ENCODE peak calls at places on chromosome 13, in eight cellular contexts. W, T, D, H, K, A, R and X are unnamed samples.

GRCh38 chr13:50208826-50209335 is 193.6 kb downstream of the KCNRG start:
- DNase-seq in W (peak; percentile 53), T (peak; percentile 42), D (peak; percentile 5), H (peak; percentile 56), K (peak; percentile 24), A (peak; percentile 98), R (peak; percentile 24), X (peak; percentile 21)

GRCh38 chr13:50708461-50708860 is 135.0 kb downstream of the DLEU7 start:
- DNase-seq in W (no peak), T (no peak), D (no peak), H (no peak), K (no peak), A (no peak), R (no peak), X (no peak)

GRCh38 chr13:73945871-73946270 is 188.3 kb downstream of the KLF12 start:
- DNase-seq in W (no peak), T (peak; percentile 71), D (no peak), H (no peak), K (no peak), A (no peak), R (no peak), X (no peak)

GRCh38 chr13:94175076-94175475 is 304.4 kb downstream of the DCT start:
- DNase-seq in W (no peak), T (no peak), D (no peak), H (no peak), K (no peak), A (no peak), R (no peak), X (no peak)

GRCh38 chr13:34003712-34004111 is 185.8 kb downstream of the RFC3 start:
- DNase-seq in W (no peak), T (no peak), D (no peak), H (no peak), K (no peak), A (no peak), R (no peak), X (no peak)

GRCh38 chr13:99655351-99656091 is 154.2 kb downstream of the TM9SF2 start:
- DNase-seq in W (peak; percentile 84), T (peak; percentile 45), D (no peak), H (peak; percentile 85), K (no peak), A (peak; percentile 78), R (peak; percentile 14), X (no peak)

GRCh38 chr13:54574791-54575190 is 1546.2 kb downstream of the OLFM4 start:
- DNase-seq in W (no peak), T (no peak), D (no peak), H (peak; percentile 23), K (no peak), A (no peak), R (no peak), X (no peak)

GRCh38 chr13:96769874-96770273 is 224.4 kb downstream of the OXGR1 start:
- DNase-seq in W (no peak), T (no peak), D (no peak), H (no peak), K (no peak), A (no peak), R (no peak), X (no peak)

GRCh38 chr13:73168226-73168992 is 109.6 kb downstream of the KLF5 start:
- DNase-seq in W (no peak), T (no peak), D (no peak), H (no peak), K (no peak), A (peak; percentile 12), R (no peak), X (no peak)

GRCh38 chr13:59671853-59672252 is 491.9 kb downstream of the DIAPH3 start:
- DNase-seq in W (no peak), T (no peak), D (no peak), H (no peak), K (no peak), A (no peak), R (no peak), X (no peak)

GRCh38 chr13:92842145-92842544 is 384.5 kb upstream of the GPC6 start:
- DNase-seq in W (no peak), T (no peak), D (no peak), H (no peak), K (no peak), A (peak; percentile 89), R (no peak), X (no peak)

GRCh38 chr13:102460806-102461205 is 59.0 kb upstream of the FGF14 start:
- DNase-seq in W (no peak), T (no peak), D (no peak), H (no peak), K (no peak), A (no peak), R (no peak), X (no peak)

GRCh38 chr13:44117351-44117750 is 237.6 kb downstream of the LACC1 start:
- DNase-seq in W (no peak), T (no peak), D (no peak), H (peak; percentile 21), K (no peak), A (no peak), R (no peak), X (no peak)

GRCh38 chr13:80654638-80655249 is 313.8 kb upstream of the SPRY2 start:
- DNase-seq in W (no peak), T (no peak), D (peak; percentile 6), H (no peak), K (no peak), A (no peak), R (no peak), X (no peak)

GRCh38 chr13:112721198-112722104 is 31.6 kb downstream of the ATP11A start:
- DNase-seq in W (peak; percentile 42), T (no peak), D (no peak), H (no peak), K (no peak), A (no peak), R (no peak), X (no peak)

GRCh38 chr13:49567501-49567900 is 17.9 kb downstream of the RCBTB1 start:
- DNase-seq in W (no peak), T (no peak), D (no peak), H (no peak), K (no peak), A (no peak), R (no peak), X (no peak)

DNA sequence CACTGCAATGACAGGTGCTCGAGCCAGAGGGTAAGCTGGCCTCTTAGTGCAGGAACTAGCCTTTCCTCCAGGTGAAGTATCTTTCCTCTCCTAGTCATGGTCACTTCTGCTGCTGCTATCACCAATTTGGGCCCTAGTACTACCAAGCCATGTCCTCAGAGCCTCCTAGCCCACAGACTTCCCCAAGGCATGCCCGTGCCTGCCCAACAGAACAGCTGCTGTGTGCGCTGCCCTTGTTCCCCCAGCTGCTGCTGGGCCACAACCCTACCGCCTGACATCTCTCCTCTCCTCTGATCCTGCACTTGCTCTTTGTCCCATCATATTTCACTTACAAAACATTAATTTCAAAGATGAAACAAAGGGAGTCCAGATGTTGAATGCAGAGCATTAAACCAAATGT is 168.5 kb upstream of the FREM2 start:
- DNase-seq in W (no peak), T (no peak), D (no peak), H (no peak), K (no peak), A (no peak), R (no peak), X (no peak)
- H3K36me3 ChIP-seq in W (no peaks in the 10 kb centered on the region), T (no peaks in the 10 kb centered on the region), D (no peaks in the 10 kb centered on the region), H (no peaks in the 10 kb centered on the region), K (no peaks in the 10 kb centered on the region), A (no peaks in the 10 kb centered on the region), R (no peaks in the 10 kb centered on the region), X (no peaks in the 10 kb centered on the region)

GRCh38 chr13:38970380-38971051 is 20.1 kb downstream of the STOML3 start:
- DNase-seq in W (no peak), T (no peak), D (no peak), H (no peak), K (no peak), A (no peak), R (no peak), X (no peak)
- TF ChIP-seq CTCF in W (no peak), T (peak; percentile 36), D (no peak), H (peak; percentile 26), K (peak; percentile 36), A (no peak), R (no peak), X (no peak)

DNA sequence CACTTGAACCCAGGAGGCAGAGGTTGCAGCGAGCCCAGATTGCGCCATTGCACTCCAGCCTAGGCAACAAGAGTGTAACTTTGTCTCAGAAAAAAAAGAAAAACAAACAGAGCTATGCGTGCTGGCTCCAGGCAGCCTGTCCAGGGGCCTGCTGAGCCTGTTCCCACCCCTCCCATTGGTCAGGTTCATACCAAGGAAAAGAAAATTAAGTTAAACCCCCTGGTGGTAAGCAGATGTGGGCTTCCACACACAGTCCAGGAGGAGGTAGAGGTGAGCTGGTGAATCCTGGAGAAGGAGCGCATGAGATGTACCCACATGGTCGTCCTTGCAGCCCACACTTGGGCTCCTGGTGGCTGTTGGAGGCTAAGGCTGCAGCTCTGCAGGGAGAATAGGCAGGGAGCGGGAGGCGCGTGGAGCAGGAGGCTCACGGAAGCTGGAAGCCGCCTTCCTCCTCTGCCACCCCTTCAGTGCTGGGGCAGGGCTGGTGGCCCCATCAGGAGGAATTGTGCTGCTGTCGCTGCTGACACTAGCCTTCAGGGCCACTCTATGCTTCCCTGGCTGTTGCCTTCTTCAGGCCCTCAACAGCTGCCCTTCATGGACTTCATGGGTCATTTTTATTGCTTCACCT is 10.5 kb upstream of the CHAMP1 start:
- DNase-seq in W (no peak), T (no peak), D (no peak), H (no peak), K (no peak), A (no peak), R (no peak), X (no peak)
- H3K36me3 ChIP-seq in W (no peaks in the 10 kb centered on the region), T (peaks cover 4% of the 10 kb centered on the region), D (peaks cover 17% of the 10 kb centered on the region), H (no peaks in the 10 kb centered on the region), K (peaks cover 5% of the 10 kb centered on the region), A (peaks cover 28% of the 10 kb centered on the region), R (peaks cover 4% of the 10 kb centered on the region), X (no peaks in the 10 kb centered on the region)

GRCh38 chr13:57982782-57983181 is 351.2 kb downstream of the PCDH17 start:
- DNase-seq in W (no peak), T (no peak), D (no peak), H (no peak), K (no peak), A (no peak), R (no peak), X (no peak)
- TF ChIP-seq CTCF in W (no peak), T (no peak), D (no peak), H (no peak), K (no peak), A (no peak), R (no peak), X (no peak)

GRCh38 chr13:111178417-111178816 is 63.3 kb downstream of the ARHGEF7 start:
- DNase-seq in W (no peak), T (no peak), D (no peak), H (no peak), K (no peak), A (no peak), R (no peak), X (no peak)
- H3K36me3 ChIP-seq in W (no peaks in the 10 kb centered on the region), T (no peaks in the 10 kb centered on the region), D (peaks cover 9% of the 10 kb centered on the region), H (no peaks in the 10 kb centered on the region), K (peaks cover 3% of the 10 kb centered on the region), A (no peaks in the 10 kb centered on the region), R (no peaks in the 10 kb centered on the region), X (no peaks in the 10 kb centered on the region)

GRCh38 chr13:52195052-52195837 is 35.8 kb upstream of the NEK3 start:
- DNase-seq in W (peak; percentile 90), T (peak; percentile 20), D (peak; percentile 84), H (peak; percentile 14), K (no peak), A (peak; percentile 36), R (peak; percentile 69), X (peak; percentile 79)
- TF ChIP-seq CTCF in W (no peak), T (no peak), D (peak; percentile 21), H (no peak), K (no peak), A (peak; percentile 13), R (no peak), X (no peak)